ENCODE peak calls at places on chromosomes 4 and X, in five cellular contexts. H is astrocyte, A is GM10248, S is SK-N-SH, E is cardiac fibroblast. W is an unnamed sample.

GRCh38 chr4:110164856-110165255 is 33.6 kb downstream of the ELOVL6 start:
- DNase-seq in H (no peak), A (no peak), S (no peak), E (no peak), W (no peak)

GRCh38 chrX:39157796-39158195 is 356.5 kb downstream of the MID1IP1 start:
- DNase-seq in H (peak), A (no peak), S (no peak), E (no peak), W (peak)

GRCh38 chr4:5720980-5721379 is 10.0 kb downstream of the EVC start:
- DNase-seq in H (no peak), A (no peak), S (no peak), E (no peak), W (no peak)

GRCh38 chrX:134526399-134526798 is 66.4 kb downstream of the HPRT1 start:
- DNase-seq in H (peak), A (no peak), S (no peak), E (no peak), W (no peak)

GRCh38 chrX:54825716-54826428 is 18.3 kb downstream of the MAGED2 start:
- DNase-seq in H (no peak), A (no peak), S (no peak), E (no peak), W (peak)

GRCh38 chr4:88007304-88008132 is at the start of gene PKD2:
- DNase-seq in H (peak), A (peak), S (peak), E (peak), W (peak)

GRCh38 chrX:39749135-39749534 is 348.6 kb downstream of the BCOR start:
- DNase-seq in H (no peak), A (no peak), S (no peak), E (no peak), W (no peak)

GRCh38 chr4:70958681-70959080 is 34.8 kb upstream of the DCK start:
- DNase-seq in H (peak), A (no peak), S (no peak), E (peak), W (peak)

GRCh38 chrX:115147220-115147619 is 42.0 kb upstream of the RBMXL3 start:
- DNase-seq in H (peak), A (peak), S (peak), E (peak), W (peak)

GRCh38 chr4:181046809-181047208 is 1196.4 kb upstream of the TENM3 start:
- DNase-seq in H (no peak), A (no peak), S (no peak), E (no peak), W (no peak)

GRCh38 chr4:55444822-55445221 is 49.1 kb downstream of the TMEM165 start:
- DNase-seq in H (peak), A (no peak), S (no peak), E (peak), W (peak)

GRCh38 chr4:3572363-3572762 is 40.1 kb upstream of the LRPAP1 start:
- DNase-seq in H (no peak), A (no peak), S (no peak), E (no peak), W (no peak)

GRCh38 chr4:83115000-83115399 is 471 bp upstream of the PLAC8 start:
- DNase-seq in H (peak), A (no peak), S (no peak), E (peak), W (peak)

GRCh38 chr4:116183241-116183640 is 902.1 kb downstream of the TRAM1L1 start:
- DNase-seq in H (no peak), A (no peak), S (no peak), E (no peak), W (no peak)

GRCh38 chrX:118521435-118521834 is 25.8 kb downstream of the DOCK11 start:
- DNase-seq in H (peak), A (no peak), S (no peak), E (peak), W (no peak)

GRCh38 chr4:10783351-10783750 is 98.8 kb upstream of the CLNK start:
- DNase-seq in H (peak), A (no peak), S (no peak), E (peak), W (peak)

GRCh38 chrX:106481341-106481740 is 130.4 kb upstream of the RADX start:
- DNase-seq in H (peak), A (peak), S (peak), E (peak), W (peak)

GRCh38 chr4:119286377-119287002 is 35.4 kb downstream of the FABP2 start:
- DNase-seq in H (peak), A (no peak), S (peak), E (peak), W (peak)

GRCh38 chr4:154622598-154622997 is 10.1 kb upstream of the FGG start:
- DNase-seq in H (peak), A (peak), S (peak), E (peak), W (peak)

GRCh38 chr4:53654300-53654758 is 63.0 kb upstream of the LNX1 start:
- DNase-seq in H (peak), A (no peak), S (no peak), E (peak), W (peak)

GRCh38 chr4:26179316-26179760 is 141.5 kb upstream of the RBPJ start:
- DNase-seq in H (no peak), A (peak), S (no peak), E (no peak), W (no peak)

W was measured in kidney tubule cell.